ENCODE peak calls at places on chromosomes 16 and 17, in four cellular contexts. One of them, this sample, is unnamed.

GRCh38 chr17:8125947-8126305 is 2.0 kb upstream of the HES7 start:
- DNase-seq in tibial artery: no peak
- DNase-seq in left lung: no peak
- DNase-seq in GM23248: no peak
- DNase-seq in this sample: peak; percentile 67

GRCh38 chr17:40326014-40326831 is 17.2 kb downstream of the RARA start:
- DNase-seq in tibial artery: no peak
- DNase-seq in left lung: no peak
- DNase-seq in GM23248: no peak
- DNase-seq in this sample: peak; percentile 41

GRCh38 chr16:56245197-56245596 is 53.9 kb downstream of the GNAO1 start:
- DNase-seq in tibial artery: no peak
- DNase-seq in left lung: no peak
- DNase-seq in GM23248: peak; percentile 46
- DNase-seq in this sample: no peak

GRCh38 chr16:47309581-47310312 is 151.1 kb downstream of the ITFG1 start:
- DNase-seq in tibial artery: no peak
- DNase-seq in left lung: no peak
- DNase-seq in GM23248: peak; percentile 1
- DNase-seq in this sample: no peak

GRCh38 chr17:11855306-11855705 is 142.0 kb downstream of the ZNF18 start:
- DNase-seq in tibial artery: no peak
- DNase-seq in left lung: no peak
- DNase-seq in GM23248: no peak
- DNase-seq in this sample: no peak

GRCh38 chr16:75267631-75268264 is 16.3 kb upstream of the BCAR1 start:
- DNase-seq in tibial artery: no peak
- DNase-seq in left lung: peak; percentile 81
- DNase-seq in GM23248: peak; percentile 80
- DNase-seq in this sample: no peak

GRCh38 chr16:74226361-74226979 is 70.1 kb upstream of the PSMD7 start:
- DNase-seq in tibial artery: no peak
- DNase-seq in left lung: no peak
- DNase-seq in GM23248: peak; percentile 35
- DNase-seq in this sample: no peak

GRCh38 chr17:49926886-49927285 is 42.1 kb upstream of the DLX4 start:
- DNase-seq in tibial artery: peak; percentile 55
- DNase-seq in left lung: no peak
- DNase-seq in GM23248: peak; percentile 88
- DNase-seq in this sample: no peak

GRCh38 chr17:31696184-31696602 is 162.9 kb downstream of the COPRS start:
- DNase-seq in tibial artery: peak; percentile 87
- DNase-seq in left lung: no peak
- DNase-seq in GM23248: peak; percentile 97
- DNase-seq in this sample: peak; percentile 49

GRCh38 chr16:2154533-2155090 is 970 bp upstream of the TRAF7 start:
- DNase-seq in tibial artery: no peak
- DNase-seq in left lung: no peak
- DNase-seq in GM23248: peak; percentile 45
- DNase-seq in this sample: no peak

GRCh38 chr17:73549841-73550430 is 94.3 kb downstream of the SDK2 start:
- DNase-seq in tibial artery: no peak
- DNase-seq in left lung: no peak
- DNase-seq in GM23248: no peak
- DNase-seq in this sample: no peak

GRCh38 chr17:40951011-40951622 is 13.7 kb upstream of the KRT23 start:
- DNase-seq in tibial artery: no peak
- DNase-seq in left lung: no peak
- DNase-seq in GM23248: no peak
- DNase-seq in this sample: no peak

GRCh38 chr17:49108318-49108717 is 24.3 kb upstream of the B4GALNT2 start:
- DNase-seq in tibial artery: no peak
- DNase-seq in left lung: no peak
- DNase-seq in GM23248: peak; percentile 77
- DNase-seq in this sample: no peak

GRCh38 chr16:47888142-47888541 is 267.7 kb downstream of the ABCC12 start:
- DNase-seq in tibial artery: no peak
- DNase-seq in left lung: no peak
- DNase-seq in GM23248: peak; percentile 43
- DNase-seq in this sample: no peak

GRCh38 chr16:27334192-27334764 is 20.5 kb downstream of the IL4R start:
- DNase-seq in tibial artery: no peak
- DNase-seq in left lung: no peak
- DNase-seq in GM23248: no peak
- DNase-seq in this sample: no peak

GRCh38 chr17:21034350-21035235 is 8.2 kb downstream of the USP22 start:
- DNase-seq in tibial artery: no peak
- DNase-seq in left lung: no peak
- DNase-seq in GM23248: peak; percentile 40
- DNase-seq in this sample: no peak

GRCh38 chr16:54942353-54942943 is 11.8 kb downstream of the IRX5 start:
- DNase-seq in tibial artery: no peak
- DNase-seq in left lung: no peak
- DNase-seq in GM23248: no peak
- DNase-seq in this sample: no peak

GRCh38 chr17:71325886-71326285 is 794.9 kb upstream of the SOX9 start:
- DNase-seq in tibial artery: no peak
- DNase-seq in left lung: no peak
- DNase-seq in GM23248: no peak
- DNase-seq in this sample: no peak

GRCh38 chr17:48131216-48131824 is 23.8 kb downstream of the SNX11 start:
- DNase-seq in tibial artery: peak; percentile 58
- DNase-seq in left lung: no peak
- DNase-seq in GM23248: peak; percentile 75
- DNase-seq in this sample: peak; percentile 66

GRCh38 chr17:78357177-78357586 is 2.7 kb downstream of the SOCS3 start:
- DNase-seq in tibial artery: no peak
- DNase-seq in left lung: peak; percentile 73
- DNase-seq in GM23248: peak; percentile 79
- DNase-seq in this sample: peak; percentile 67

GRCh38 chr16:10776280-10776679 is 32.6 kb downstream of the NUBP1 start:
- DNase-seq in tibial artery: no peak
- DNase-seq in left lung: no peak
- DNase-seq in GM23248: no peak
- DNase-seq in this sample: no peak

GRCh38 chr17:31499771-31500554 is 108.5 kb downstream of the RAB11FIP4 start:
- DNase-seq in tibial artery: no peak
- DNase-seq in left lung: peak; percentile 67
- DNase-seq in GM23248: peak; percentile 63
- DNase-seq in this sample: peak; percentile 62

GRCh38 chr16:911604-912321 is 59.0 kb downstream of the LMF1 start:
- DNase-seq in tibial artery: no peak
- DNase-seq in left lung: no peak
- DNase-seq in GM23248: no peak
- DNase-seq in this sample: no peak

GRCh38 chr17:50052241-50052788 is 3.6 kb upstream of the ITGA3 start:
- DNase-seq in tibial artery: no peak
- DNase-seq in left lung: no peak
- DNase-seq in GM23248: no peak
- DNase-seq in this sample: no peak

GRCh38 chr16:2031081-2031577 is 4.4 kb downstream of the NHERF2 start:
- DNase-seq in tibial artery: no peak
- DNase-seq in left lung: no peak
- DNase-seq in GM23248: no peak
- DNase-seq in this sample: no peak

GRCh38 chr16:2005646-2006045 is 4.0 kb downstream of the ZNF598 start:
- DNase-seq in tibial artery: no peak
- DNase-seq in left lung: no peak
- DNase-seq in GM23248: no peak
- DNase-seq in this sample: no peak

GRCh38 chr16:2039286-2040030 is 8.2 kb downstream of the NTHL1 start:
- DNase-seq in tibial artery: peak; percentile 62
- DNase-seq in left lung: peak; percentile 79
- DNase-seq in GM23248: peak; percentile 84
- DNase-seq in this sample: peak; percentile 92

GRCh38 chr17:40922239-40922638 is 15.2 kb downstream of the KRT23 start:
- DNase-seq in tibial artery: peak; percentile 80
- DNase-seq in left lung: peak; percentile 80
- DNase-seq in GM23248: peak; percentile 92
- DNase-seq in this sample: no peak

GRCh38 chr16:21236831-21237230 is 3.3 kb downstream of the ANKS4B start:
- DNase-seq in tibial artery: no peak
- DNase-seq in left lung: no peak
- DNase-seq in GM23248: no peak
- DNase-seq in this sample: no peak

GRCh38 chr16:67098599-67098998 is 11.1 kb upstream of the PHAF1 start:
- DNase-seq in tibial artery: no peak
- DNase-seq in left lung: no peak
- DNase-seq in GM23248: no peak
- DNase-seq in this sample: no peak

GRCh38 chr16:19733551-19733950 is 15.5 kb downstream of the IQCK start:
- DNase-seq in tibial artery: no peak
- DNase-seq in left lung: no peak
- DNase-seq in GM23248: no peak
- DNase-seq in this sample: no peak

GRCh38 chr16:71557299-71557698 is 19.6 kb downstream of the TAT start:
- DNase-seq in tibial artery: no peak
- DNase-seq in left lung: no peak
- DNase-seq in GM23248: no peak
- DNase-seq in this sample: no peak

GRCh38 chr17:55513885-55514590 is 2.8 kb upstream of the SMIM36 start:
- DNase-seq in tibial artery: peak; percentile 76
- DNase-seq in left lung: peak; percentile 43
- DNase-seq in GM23248: peak; percentile 68
- DNase-seq in this sample: peak; percentile 65

GRCh38 chr17:72121164-72122001 is 563 bp downstream of the SOX9 start:
- DNase-seq in tibial artery: no peak
- DNase-seq in left lung: peak; percentile 44
- DNase-seq in GM23248: peak; percentile 85
- DNase-seq in this sample: no peak

GRCh38 chr16:77289331-77289809 is 90.2 kb downstream of the SYCE1L start:
- DNase-seq in tibial artery: no peak
- DNase-seq in left lung: no peak
- DNase-seq in GM23248: peak; percentile 81
- DNase-seq in this sample: no peak

DNA sequence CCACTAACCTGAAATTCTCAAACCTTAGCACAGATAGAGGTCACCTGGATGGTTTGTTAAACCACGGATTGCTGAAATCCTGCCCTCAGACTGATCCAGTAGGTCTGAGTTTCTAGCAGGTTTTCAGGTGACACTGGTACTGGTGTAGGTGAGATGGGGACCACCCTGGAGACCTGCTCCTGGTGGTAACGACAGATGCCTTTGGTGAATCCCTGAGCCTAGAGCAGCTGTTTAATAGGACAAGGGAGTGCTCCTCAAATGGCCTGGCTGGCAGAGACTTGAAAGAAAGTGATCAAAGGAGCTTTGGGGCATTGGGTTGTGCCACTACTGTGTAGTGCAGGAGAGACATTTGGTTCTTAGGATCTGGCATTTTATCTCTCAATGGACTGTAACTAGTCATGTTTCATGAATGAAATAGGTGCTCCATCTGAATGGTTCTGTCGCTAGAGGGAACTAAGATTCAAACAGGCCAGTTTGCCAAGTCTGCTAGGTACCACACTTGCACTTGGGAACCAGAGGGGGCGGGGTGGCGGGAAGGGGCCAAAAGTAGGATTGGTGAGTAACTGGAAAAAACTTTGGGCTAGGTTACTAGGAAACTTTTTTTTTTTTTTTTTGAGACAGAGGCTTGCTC is 2.9 kb upstream of the IFI35 start:
- DNase-seq in tibial artery: no peak
- DNase-seq in left lung: no peak
- DNase-seq in GM23248: peak; percentile 67
- DNase-seq in this sample: no peak
- H3K27ac ChIP-seq in tibial artery: peak overlapping the region; percentile 22
- H3K27ac ChIP-seq in left lung: no peak overlapping the region
- H3K27ac ChIP-seq in GM23248: peak overlapping the region; percentile 36
- H3K27ac ChIP-seq in this sample: no peak overlapping the region

GRCh38 chr17:82559779-82560642 is 40.5 kb downstream of the FOXK2 start:
- DNase-seq in tibial artery: no peak
- DNase-seq in left lung: no peak
- DNase-seq in GM23248: no peak
- DNase-seq in this sample: no peak
- H3K4me1 ChIP-seq in tibial artery: peaks cover 48% of the 10 kb centered on the region
- H3K4me1 ChIP-seq in left lung: peaks cover 24% of the 10 kb centered on the region
- H3K4me1 ChIP-seq in GM23248: no peaks in the 10 kb centered on the region
- H3K4me1 ChIP-seq in this sample: peaks cover 8% of the 10 kb centered on the region

GRCh38 chr17:64658931-64659330 is 3.2 kb downstream of the SMURF2 start:
- DNase-seq in tibial artery: no peak
- DNase-seq in left lung: no peak
- DNase-seq in GM23248: peak; percentile 69
- DNase-seq in this sample: no peak
- H3K4me3 ChIP-seq in tibial artery: no peak overlapping the region
- H3K4me3 ChIP-seq in left lung: no peak overlapping the region
- H3K4me3 ChIP-seq in GM23248: peak overlapping the region; percentile 93
- H3K4me3 ChIP-seq in this sample: no peak overlapping the region

GRCh38 chr17:29914819-29915537 is 15.1 kb downstream of the SSH2 start:
- DNase-seq in tibial artery: no peak
- DNase-seq in left lung: no peak
- DNase-seq in GM23248: no peak
- DNase-seq in this sample: no peak
- H3K27ac ChIP-seq in tibial artery: no peak overlapping the region
- H3K27ac ChIP-seq in left lung: no peak overlapping the region
- H3K27ac ChIP-seq in GM23248: no peak overlapping the region
- H3K27ac ChIP-seq in this sample: no peak overlapping the region

GRCh38 chr17:43717913-43718312 is 40.7 kb downstream of the SOST start:
- DNase-seq in tibial artery: no peak
- DNase-seq in left lung: no peak
- DNase-seq in GM23248: no peak
- DNase-seq in this sample: no peak
- H3K4me1 ChIP-seq in tibial artery: peaks cover 19% of the 10 kb centered on the region
- H3K4me1 ChIP-seq in left lung: peaks cover 40% of the 10 kb centered on the region
- H3K4me1 ChIP-seq in GM23248: peaks cover 14% of the 10 kb centered on the region
- H3K4me1 ChIP-seq in this sample: peaks cover 2% of the 10 kb centered on the region